ENCODE peak calls at places on chromosomes 12 and 14, in four cellular contexts. S is GM12878, V is HepG2, L is H1. M is an unnamed sample.

GRCh38 chr12:109760031-109760929 is 46.7 kb downstream of the FAM222A start:
- DNase-seq in S (no peak), V (peak), L (no peak), M (no peak)

GRCh38 chr14:70036665-70037064 is 152.1 kb downstream of the SLC8A3 start:
- DNase-seq in S (no peak), V (peak), L (no peak), M (no peak)

GRCh38 chr14:103074699-103075341 is 9.2 kb upstream of the LBHD2 start:
- DNase-seq in S (no peak), V (peak), L (no peak), M (peak)

GRCh38 chr14:24436355-24437019 is 6.1 kb downstream of the SDR39U1 start:
- DNase-seq in S (no peak), V (peak), L (no peak), M (peak)

GRCh38 chr14:100392266-100392850 is 69.2 kb downstream of the SLC25A47 start:
- DNase-seq in S (no peak), V (no peak), L (no peak), M (no peak)

GRCh38 chr12:28050606-28051005 is 78.1 kb upstream of the PTHLH start:
- DNase-seq in S (no peak), V (no peak), L (no peak), M (no peak)

GRCh38 chr12:108342985-108343384 is 3.9 kb upstream of the CMKLR1 start:
- DNase-seq in S (no peak), V (no peak), L (no peak), M (no peak)

GRCh38 chr12:50518129-50518528 is 13.3 kb downstream of the DIP2B start:
- DNase-seq in S (no peak), V (no peak), L (no peak), M (no peak)

GRCh38 chr14:50501642-50502041 is 30.7 kb downstream of the MAP4K5 start:
- DNase-seq in S (no peak), V (no peak), L (no peak), M (no peak)

GRCh38 chr12:113016796-113017195 is 38.5 kb downstream of the OAS2 start:
- DNase-seq in S (no peak), V (no peak), L (no peak), M (no peak)

GRCh38 chr12:119052001-119052400 is 70.7 kb downstream of the SRRM4 start:
- DNase-seq in S (no peak), V (no peak), L (no peak), M (no peak)

GRCh38 chr12:58804749-58805148 is 115.6 kb downstream of the LRIG3 start:
- DNase-seq in S (no peak), V (peak), L (no peak), M (peak)

GRCh38 chr12:65695077-65695865 is 129.0 kb upstream of the HMGA2 start:
- DNase-seq in S (no peak), V (peak), L (no peak), M (no peak)

GRCh38 chr12:105960319-105961076 is 178.3 kb downstream of the NUAK1 start:
- DNase-seq in S (no peak), V (no peak), L (no peak), M (no peak)

GRCh38 chr12:724194-724855 is 28.1 kb upstream of the WNK1 start:
- DNase-seq in S (no peak), V (no peak), L (no peak), M (no peak)

GRCh38 chr12:54128466-54128865 is 60.3 kb downstream of the SMUG1 start:
- DNase-seq in S (no peak), V (no peak), L (no peak), M (no peak)

GRCh38 chr12:100528471-100529139 is 44.9 kb upstream of the GAS2L3 start:
- DNase-seq in S (no peak), V (no peak), L (no peak), M (no peak)

GRCh38 chr12:63915105-63915830 is 70.8 kb downstream of the SRGAP1 start:
- DNase-seq in S (no peak), V (no peak), L (no peak), M (no peak)

GRCh38 chr12:97535582-97535981 is 73.0 kb downstream of the RMST start:
- DNase-seq in S (no peak), V (no peak), L (no peak), M (no peak)

GRCh38 chr14:85252011-85252410 is 277.9 kb upstream of the FLRT2 start:
- DNase-seq in S (no peak), V (no peak), L (no peak), M (no peak)

GRCh38 chr14:29148221-29148620 is 381.6 kb downstream of the FOXG1 start:
- DNase-seq in S (no peak), V (no peak), L (no peak), M (no peak)

GRCh38 chr12:50753232-50753769 is 10.6 kb upstream of the ATF1 start:
- DNase-seq in S (no peak), V (no peak), L (no peak), M (no peak)

GRCh38 chr14:59772252-59772651 is 98.3 kb downstream of the RTN1 start:
- DNase-seq in S (no peak), V (no peak), L (no peak), M (no peak)

GRCh38 chr14:74578479-74578878 is 33.6 kb downstream of the LTBP2 start:
- DNase-seq in S (no peak), V (no peak), L (no peak), M (no peak)

GRCh38 chr12:12612403-12612802 is 727 bp downstream of the CREBL2 start:
- DNase-seq in S (no peak), V (peak), L (no peak), M (no peak)

GRCh38 chr14:39972704-39973103 is 540.5 kb upstream of the FBXO33 start:
- DNase-seq in S (no peak), V (no peak), L (no peak), M (no peak)

GRCh38 chr14:56133547-56133946 is 15.3 kb downstream of the PELI2 start:
- DNase-seq in S (no peak), V (no peak), L (no peak), M (no peak)

GRCh38 chr14:31363331-31364073 is 56.8 kb downstream of the HEATR5A start:
- DNase-seq in S (no peak), V (no peak), L (no peak), M (no peak)

GRCh38 chr14:23864252-23864651 is 89.3 kb upstream of the DHRS4 start:
- DNase-seq in S (no peak), V (no peak), L (no peak), M (no peak)

GRCh38 chr14:37623552-37623951 is 28.1 kb downstream of the TTC6 start:
- DNase-seq in S (no peak), V (no peak), L (no peak), M (no peak)

GRCh38 chr14:23443881-23444280 is 8.4 kb upstream of the MYH7 start:
- DNase-seq in S (no peak), V (no peak), L (no peak), M (no peak)

GRCh38 chr12:85775071-85775470 is 61.1 kb downstream of the RASSF9 start:
- DNase-seq in S (no peak), V (no peak), L (no peak), M (no peak)

GRCh38 chr12:31009976-31010375 is 63.7 kb upstream of the DDX11 start:
- DNase-seq in S (no peak), V (no peak), L (no peak), M (no peak)

DNA sequence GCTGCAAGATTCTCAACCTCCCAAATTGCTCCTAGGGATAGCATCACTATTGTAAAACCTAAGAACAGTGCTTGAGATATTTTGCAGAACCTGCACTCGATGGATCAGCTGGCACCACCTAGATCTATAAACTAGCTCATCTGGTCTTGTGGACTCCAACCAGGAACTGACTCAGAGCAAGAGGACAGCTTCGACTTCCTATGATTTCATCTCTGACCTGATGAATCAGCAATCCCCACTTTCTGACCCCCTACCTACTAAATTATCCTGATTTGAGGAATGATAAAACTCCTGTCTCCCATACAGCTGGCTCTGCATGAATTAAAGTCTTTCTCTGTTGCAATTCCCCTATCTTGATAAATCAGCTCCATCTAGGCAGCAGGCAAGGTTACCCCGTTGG is 117.8 kb downstream of the DYRK2 start:
- DNase-seq in S (no peak), V (no peak), L (no peak), M (no peak)
- TF ChIP-seq GABPA in S (no peak), V (no peak), L (no peak), M (no peak)

DNA sequence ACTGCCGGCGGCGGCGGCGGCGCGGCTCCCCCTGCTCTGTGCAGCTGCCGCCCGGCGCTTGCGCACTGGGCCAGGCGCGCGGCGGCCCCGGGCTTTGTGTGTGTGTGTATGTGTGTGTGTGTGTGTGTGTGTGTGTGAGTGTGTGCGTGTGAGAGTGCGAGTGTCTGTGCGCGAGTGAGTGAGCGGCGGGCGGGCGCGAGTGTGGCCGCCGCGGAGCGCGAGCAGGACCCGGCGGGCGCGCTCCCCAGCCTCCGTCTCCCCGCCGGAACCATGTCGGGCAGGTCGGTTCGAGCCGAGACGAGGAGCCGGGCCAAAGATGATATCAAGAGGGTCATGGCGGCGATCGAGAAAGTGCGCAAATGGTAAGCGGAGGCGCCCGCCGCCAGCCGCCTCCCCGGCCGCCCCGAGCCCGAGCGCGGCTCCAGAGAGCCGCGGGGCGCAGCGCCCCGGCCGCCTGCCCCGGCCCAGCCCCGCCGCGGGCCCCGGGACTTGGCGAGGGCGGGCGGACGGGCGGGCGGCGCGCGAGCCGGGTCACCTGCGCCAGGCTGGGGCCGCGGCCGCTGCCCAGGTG is at the start of gene BCL7A:
- DNase-seq in S (no peak), V (peak), L (no peak), M (peak)
- TF ChIP-seq POLR2A in S (peak), V (no peak), L (no peak), M (peak)

GRCh38 chr14:90281766-90282165 is 25.4 kb downstream of the PSMC1 start:
- DNase-seq in S (no peak), V (no peak), L (no peak), M (no peak)
- TF ChIP-seq SRF in S (no peak), V (no peak), L (no peak), M (no peak)

GRCh38 chr12:94873368-94874085 is 130.0 kb downstream of the NDUFA12 start:
- DNase-seq in S (no peak), V (no peak), L (no peak), M (peak)
- TF ChIP-seq GABPA in S (no peak), V (no peak), L (no peak), M (no peak)

GRCh38 chr14:104677506-104678332 is 11.7 kb upstream of the INF2 start:
- DNase-seq in S (no peak), V (no peak), L (no peak), M (peak)
- TF ChIP-seq POLR2A in S (peak), V (no peak), L (no peak), M (peak)

DNA sequence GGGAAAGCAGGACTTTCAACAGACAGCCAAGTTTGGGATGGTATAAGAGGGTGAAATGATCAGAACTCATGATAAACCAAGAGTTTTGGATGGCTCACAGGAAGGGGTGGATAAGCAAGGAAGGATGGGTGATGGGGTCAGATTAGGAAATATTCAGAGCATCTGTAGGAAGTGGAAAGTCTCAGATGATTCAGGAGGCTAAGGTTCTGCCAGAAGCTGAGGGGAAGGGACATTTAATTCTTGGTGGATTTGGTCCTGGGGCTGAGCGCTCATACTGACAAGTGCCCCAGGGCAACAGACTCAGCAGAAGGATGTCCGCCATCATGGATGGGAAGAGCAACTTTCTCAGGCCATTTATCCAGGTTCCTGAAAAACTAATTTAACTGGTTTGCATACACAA is 28.4 kb upstream of the BDKRB2 start:
- DNase-seq in S (no peak), V (no peak), L (no peak), M (no peak)
- TF ChIP-seq SRF in S (no peak), V (no peak), L (no peak), M (no peak)

DNA sequence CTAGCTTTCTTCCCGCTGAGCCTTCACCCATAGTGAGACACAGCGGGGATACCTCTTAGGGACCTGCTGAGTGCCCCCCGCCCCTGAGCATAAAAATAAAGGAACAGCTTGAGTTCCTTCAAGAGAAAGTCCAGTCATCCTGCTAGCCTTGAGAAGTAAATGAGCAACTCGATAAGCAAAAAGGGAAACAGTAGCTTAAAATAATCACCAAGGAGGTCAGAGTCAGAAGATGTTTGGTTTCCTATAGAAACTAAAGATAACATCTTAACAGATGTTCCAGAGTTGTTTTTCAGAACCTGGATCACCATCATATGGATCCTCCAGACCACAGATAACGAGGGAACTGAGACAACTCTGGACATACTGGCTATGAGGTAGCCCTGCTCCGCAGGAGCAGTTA is 94.0 kb downstream of the BCAT1 start:
- DNase-seq in S (no peak), V (no peak), L (no peak), M (no peak)
- TF ChIP-seq GABPA in S (no peak), V (no peak), L (no peak), M (no peak)

M was measured in K562.